ENCODE peak calls at places on chromosomes 12 and 14, in five cellular contexts. J, Y, V, G and B are unnamed samples.

GRCh38 chr12:132324841-132325732 is 4.3 kb downstream of the GALNT9 start:
- DNase-seq in J (no peak), Y (no peak), V (no peak), G (no peak), B (no peak)

GRCh38 chr12:66538970-66539369 is 139.9 kb downstream of the GRIP1 start:
- DNase-seq in J (no peak), Y (no peak), V (no peak), G (no peak), B (no peak)

GRCh38 chr14:64454671-64455070 is 10.6 kb upstream of the AKAP5 start:
- DNase-seq in J (no peak), Y (no peak), V (no peak), G (no peak), B (no peak)

GRCh38 chr14:33165144-33165925 is 226.7 kb downstream of the NPAS3 start:
- DNase-seq in J (no peak), Y (no peak), V (peak; percentile 44), G (no peak), B (no peak)

GRCh38 chr14:92584856-92585255 is 71.3 kb downstream of the RIN3 start:
- DNase-seq in J (no peak), Y (no peak), V (peak; percentile 68), G (no peak), B (no peak)

GRCh38 chr14:101183376-101184103 is 280.0 kb upstream of the RTL1 start:
- DNase-seq in J (no peak), Y (no peak), V (peak; percentile 6), G (no peak), B (peak; percentile 65)

GRCh38 chr12:91099373-91099772 is 11.9 kb downstream of the LUM start:
- DNase-seq in J (no peak), Y (no peak), V (peak; percentile 91), G (no peak), B (no peak)

GRCh38 chr14:82720931-82721330 is 1187.3 kb upstream of the SEL1L start:
- DNase-seq in J (no peak), Y (no peak), V (no peak), G (no peak), B (no peak)

GRCh38 chr14:22819191-22819988 is 4.2 kb upstream of the SLC7A7 start:
- DNase-seq in J (no peak), Y (no peak), V (peak; percentile 85), G (no peak), B (peak; percentile 74)

GRCh38 chr14:68135566-68135965 is 316.0 kb downstream of the RAD51B start:
- DNase-seq in J (no peak), Y (no peak), V (no peak), G (no peak), B (no peak)

GRCh38 chr12:29334911-29335310 is 46.1 kb downstream of the ERGIC2 start:
- DNase-seq in J (no peak), Y (no peak), V (peak; percentile 19), G (no peak), B (no peak)

GRCh38 chr12:22631863-22632463 is 7.0 kb downstream of the ETNK1 start:
- DNase-seq in J (no peak), Y (peak; percentile 24), V (peak; percentile 32), G (no peak), B (no peak)

GRCh38 chr12:113582521-113583218 is 111.0 kb upstream of the LHX5 start:
- DNase-seq in J (no peak), Y (no peak), V (no peak), G (no peak), B (peak; percentile 23)

GRCh38 chr12:131862994-131863710 is 31.3 kb upstream of the ULK1 start:
- DNase-seq in J (no peak), Y (no peak), V (peak; percentile 71), G (no peak), B (no peak)

GRCh38 chr12:11959117-11959823 is 111.5 kb upstream of the BCL2L14 start:
- DNase-seq in J (no peak), Y (no peak), V (peak; percentile 32), G (peak; percentile 17), B (no peak)

GRCh38 chr14:89673499-89674225 is 256.6 kb upstream of the FOXN3 start:
- DNase-seq in J (no peak), Y (no peak), V (peak; percentile 17), G (peak; percentile 14), B (no peak)

GRCh38 chr14:59601056-59601455 is 24.4 kb upstream of the CCDC175 start:
- DNase-seq in J (no peak), Y (no peak), V (no peak), G (no peak), B (no peak)